ENCODE peak calls at places on chromosomes 16 and 17, in nine cellular contexts. S, Y, O, X, C, I, N, W and R are unnamed samples.

GRCh38 chr16:12613131-12613991 is 190.3 kb downstream of the CPPED1 start:
- DNase-seq in S (no peak), Y (no peak), O (peak; percentile 58), X (no peak), C (no peak), I (peak; percentile 23), N (peak; percentile 67), W (peak; percentile 48), R (peak; percentile 19)

GRCh38 chr17:3025421-3026124 is 37.8 kb downstream of the OR1D5 start:
- DNase-seq in S (no peak), Y (no peak), O (no peak), X (no peak), C (no peak), I (no peak), N (no peak), W (no peak), R (no peak)

GRCh38 chr17:65533855-65534457 is 27.5 kb downstream of the AXIN2 start:
- DNase-seq in S (no peak), Y (no peak), O (no peak), X (no peak), C (no peak), I (no peak), N (no peak), W (no peak), R (no peak)

GRCh38 chr16:69260019-69260418 is 51.1 kb upstream of the VPS4A start:
- DNase-seq in S (no peak), Y (no peak), O (no peak), X (no peak), C (no peak), I (no peak), N (no peak), W (no peak), R (no peak)

GRCh38 chr17:83193336-83194188 is 114.2 kb downstream of the METRNL start:
- DNase-seq in S (no peak), Y (peak; percentile 16), O (peak; percentile 54), X (peak; percentile 20), C (no peak), I (no peak), N (peak; percentile 56), W (no peak), R (no peak)

GRCh38 chr16:28140788-28141618 is 70.8 kb downstream of the XPO6 start:
- DNase-seq in S (peak; percentile 47), Y (no peak), O (no peak), X (no peak), C (no peak), I (peak; percentile 43), N (no peak), W (peak; percentile 86), R (peak; percentile 56)

GRCh38 chr16:56743840-56744239 is 13.9 kb downstream of the NUP93 start:
- DNase-seq in S (peak; percentile 63), Y (peak; percentile 30), O (peak; percentile 66), X (no peak), C (no peak), I (no peak), N (peak; percentile 55), W (no peak), R (peak; percentile 38)

GRCh38 chr17:68498479-68499326 is 13.5 kb upstream of the PRKAR1A start:
- DNase-seq in S (no peak), Y (peak; percentile 55), O (peak; percentile 15), X (peak; percentile 47), C (no peak), I (peak; percentile 33), N (no peak), W (peak; percentile 22), R (no peak)

GRCh38 chr17:13266596-13266995 is 248.8 kb upstream of the ELAC2 start:
- DNase-seq in S (no peak), Y (no peak), O (peak; percentile 89), X (no peak), C (no peak), I (no peak), N (peak; percentile 65), W (no peak), R (no peak)

GRCh38 chr17:58338907-58339774 is 10.5 kb upstream of the TSPOAP1 start:
- DNase-seq in S (peak; percentile 60), Y (peak; percentile 60), O (peak; percentile 63), X (no peak), C (peak; percentile 59), I (peak; percentile 63), N (peak; percentile 82), W (peak; percentile 96), R (no peak)

GRCh38 chr17:58337126-58337599 is 8.6 kb upstream of the TSPOAP1 start:
- DNase-seq in S (no peak), Y (no peak), O (no peak), X (no peak), C (no peak), I (no peak), N (no peak), W (peak; percentile 88), R (no peak)

GRCh38 chr17:58336456-58337094 is 8.0 kb upstream of the TSPOAP1 start:
- DNase-seq in S (no peak), Y (no peak), O (peak; percentile 68), X (no peak), C (no peak), I (no peak), N (peak; percentile 34), W (peak; percentile 61), R (peak; percentile 36)

GRCh38 chr17:58338454-58338841 is 9.9 kb upstream of the TSPOAP1 start:
- DNase-seq in S (no peak), Y (no peak), O (no peak), X (no peak), C (no peak), I (no peak), N (no peak), W (no peak), R (no peak)

GRCh38 chr17:58337600-58338453 is 9.2 kb upstream of the TSPOAP1 start:
- DNase-seq in S (peak; percentile 83), Y (peak; percentile 77), O (peak; percentile 88), X (peak; percentile 73), C (peak; percentile 88), I (peak; percentile 74), N (peak; percentile 95), W (peak; percentile 99), R (no peak)
- H3K4me3 ChIP-seq in S (no peak overlapping the region), Y (peak overlapping the region; percentile 24), O (no peak overlapping the region), X (peak overlapping the region; percentile 22), C (no peak overlapping the region), I (no peak overlapping the region), N (peak overlapping the region; percentile 3), W (peak overlapping the region; percentile 94), R (no peak overlapping the region)

GRCh38 chr17:27651411-27652345 is 20.7 kb downstream of the LGALS9 start:
- DNase-seq in S (peak; percentile 65), Y (peak; percentile 64), O (peak; percentile 43), X (peak; percentile 64), C (no peak), I (peak; percentile 87), N (no peak), W (peak; percentile 65), R (peak; percentile 41)

GRCh38 chr17:27653572-27653971 is 22.6 kb downstream of the LGALS9 start:
- DNase-seq in S (no peak), Y (no peak), O (no peak), X (no peak), C (no peak), I (no peak), N (no peak), W (no peak), R (no peak)

GRCh38 chr17:27654136-27654535 is 23.1 kb downstream of the LGALS9 start:
- DNase-seq in S (no peak), Y (no peak), O (no peak), X (no peak), C (no peak), I (no peak), N (no peak), W (no peak), R (no peak)

GRCh38 chr17:27657620-27658019 is 26.6 kb downstream of the LGALS9 start:
- DNase-seq in S (peak; percentile 47), Y (no peak), O (peak; percentile 9), X (no peak), C (no peak), I (peak; percentile 30), N (peak; percentile 11), W (no peak), R (peak; percentile 36)

DNA sequence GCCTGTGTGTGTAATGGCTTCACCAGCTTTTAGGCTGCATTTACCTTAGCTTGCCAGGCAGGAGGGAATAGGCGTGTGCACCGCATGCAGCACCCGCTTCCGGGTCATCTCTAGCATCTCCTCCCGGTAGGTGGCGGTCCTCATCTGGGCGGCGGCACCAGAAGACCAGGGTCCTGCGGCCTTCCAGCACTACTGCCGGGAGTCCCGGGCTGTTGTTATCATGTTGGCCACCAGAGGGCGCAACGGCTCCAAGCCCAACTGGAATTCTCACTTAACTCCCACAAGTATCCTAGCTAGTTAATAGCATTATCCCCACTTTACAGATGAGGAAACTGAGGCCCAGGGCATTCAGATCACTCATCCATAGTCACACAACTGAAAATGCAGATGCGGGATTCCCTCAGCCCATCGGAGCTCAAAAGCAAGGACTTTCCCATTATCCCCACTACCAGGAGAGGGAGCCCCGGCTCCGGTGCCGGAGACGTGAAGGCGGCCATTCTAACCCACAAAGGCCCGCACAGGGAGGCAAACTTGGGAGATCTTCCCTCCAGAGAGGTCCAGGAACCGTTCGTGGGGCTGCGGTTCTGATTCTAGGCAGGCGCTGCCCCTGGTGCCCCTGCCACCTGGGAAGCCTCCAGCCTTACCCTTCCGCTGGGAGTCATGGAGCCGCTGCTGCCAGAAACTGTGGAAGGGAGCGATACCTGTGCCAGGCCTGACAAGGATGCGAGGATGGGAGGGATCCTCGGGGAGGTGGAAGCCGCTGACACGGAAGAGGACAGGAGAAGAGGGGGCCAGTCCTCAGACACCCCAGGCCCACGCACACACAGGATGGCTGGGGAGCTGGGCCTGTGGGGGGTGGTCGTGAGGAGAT is 23.9 kb downstream of the LGALS9 start:
- DNase-seq in S (peak; percentile 68), Y (peak; percentile 65), O (peak; percentile 53), X (peak; percentile 74), C (peak; percentile 6), I (peak; percentile 83), N (peak; percentile 32), W (peak; percentile 90), R (peak; percentile 59)
- TF ChIP-seq CTCF in S (peak; percentile 76), Y (peak; percentile 91), O (peak; percentile 61), X (peak; percentile 92), C (peak; percentile 76), I (peak; percentile 82), N (peak; percentile 79), W (peak; percentile 81), R (peak; percentile 82)

DNA sequence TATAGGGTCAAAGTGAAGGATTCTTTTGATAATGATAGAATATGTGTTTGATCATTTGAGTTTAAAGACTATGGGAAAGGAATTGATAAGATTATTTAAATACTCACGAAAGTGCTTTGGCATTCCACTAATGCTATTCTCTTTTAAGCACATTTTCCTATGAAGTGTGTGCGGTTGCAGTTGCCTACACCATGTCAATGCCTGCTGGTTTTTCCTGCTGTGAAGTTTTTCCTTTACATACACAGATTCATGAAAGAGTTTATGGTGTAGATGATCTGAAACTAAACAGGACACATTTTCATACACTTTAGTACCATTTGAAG is 78.7 kb downstream of the VMP1 start:
- DNase-seq in S (no peak), Y (no peak), O (no peak), X (no peak), C (no peak), I (no peak), N (no peak), W (no peak), R (no peak)
- H3K4me3 ChIP-seq in S (peak overlapping the region; percentile 1), Y (peak overlapping the region; percentile 19), O (peak overlapping the region; percentile 22), X (no peak overlapping the region), C (peak overlapping the region; percentile 11), I (no peak overlapping the region), N (peak overlapping the region; percentile 6), W (peak overlapping the region; percentile 65), R (no peak overlapping the region)

DNA sequence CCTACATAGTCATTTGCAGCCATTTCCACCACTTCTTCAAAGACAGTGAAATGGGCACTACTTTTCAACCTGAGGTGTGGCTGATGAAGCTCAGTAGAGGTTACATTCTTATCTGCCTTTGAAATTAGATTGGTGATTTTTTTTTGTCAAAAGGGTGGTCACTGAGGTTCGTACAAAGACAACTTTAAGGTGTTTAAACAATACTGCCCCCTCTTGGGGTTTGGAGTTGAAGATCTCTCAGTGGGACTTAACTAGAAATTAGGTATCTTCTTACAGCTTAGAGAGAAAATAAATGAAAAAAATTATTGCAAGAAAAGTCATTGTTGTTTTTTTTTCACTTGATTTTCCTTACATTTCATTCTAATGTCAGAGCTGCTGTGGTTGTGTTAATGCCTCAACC is 713.2 kb downstream of the CDH11 start:
- DNase-seq in S (no peak), Y (no peak), O (no peak), X (no peak), C (no peak), I (no peak), N (no peak), W (no peak), R (no peak)
- TF ChIP-seq CTCF in S (no peak), Y (no peak), O (no peak), X (no peak), C (no peak), I (no peak), N (no peak), W (no peak), R (no peak)